ENCODE peak calls at places on chromosomes 13 and 19, in four cellular contexts. F is IMR-90; N is CD4-positive, CD25-positive, alpha-beta regulatory T cell; P is CD4-positive, alpha-beta T cell. V is an unnamed sample.

GRCh38 chr13:71979616-71980015 is 112.6 kb upstream of the DACH1 start:
- DNase-seq in F (no peak), N (no peak), P (no peak), V (peak; percentile 2)

GRCh38 chr19:54481326-54481930 is 8.3 kb upstream of the CDC42EP5 start:
- DNase-seq in F (peak; percentile 33), N (peak; percentile 30), P (no peak), V (peak; percentile 61)

GRCh38 chr19:51788936-51789795 is 5.8 kb upstream of the FPR3 start:
- DNase-seq in F (no peak), N (no peak), P (no peak), V (no peak)

GRCh38 chr13:100542546-100543156 is 45.9 kb downstream of the GGACT start:
- DNase-seq in F (peak; percentile 64), N (no peak), P (no peak), V (peak; percentile 45)

GRCh38 chr13:33751151-33751550 is 66.8 kb upstream of the RFC3 start:
- DNase-seq in F (peak; percentile 46), N (no peak), P (no peak), V (no peak)

GRCh38 chr19:9345005-9345404 is 17.8 kb upstream of the ZNF177 start:
- DNase-seq in F (no peak), N (no peak), P (no peak), V (no peak)

GRCh38 chr19:4388171-4389063 is 11.9 kb downstream of the SH3GL1 start:
- DNase-seq in F (no peak), N (no peak), P (no peak), V (no peak)

GRCh38 chr13:81639984-81640582 is 1299.2 kb upstream of the SPRY2 start:
- DNase-seq in F (no peak), N (no peak), P (no peak), V (peak; percentile 1)

GRCh38 chr13:90502143-90502542 is 845.3 kb upstream of the MIR17HG start:
- DNase-seq in F (no peak), N (no peak), P (no peak), V (no peak)

DNA sequence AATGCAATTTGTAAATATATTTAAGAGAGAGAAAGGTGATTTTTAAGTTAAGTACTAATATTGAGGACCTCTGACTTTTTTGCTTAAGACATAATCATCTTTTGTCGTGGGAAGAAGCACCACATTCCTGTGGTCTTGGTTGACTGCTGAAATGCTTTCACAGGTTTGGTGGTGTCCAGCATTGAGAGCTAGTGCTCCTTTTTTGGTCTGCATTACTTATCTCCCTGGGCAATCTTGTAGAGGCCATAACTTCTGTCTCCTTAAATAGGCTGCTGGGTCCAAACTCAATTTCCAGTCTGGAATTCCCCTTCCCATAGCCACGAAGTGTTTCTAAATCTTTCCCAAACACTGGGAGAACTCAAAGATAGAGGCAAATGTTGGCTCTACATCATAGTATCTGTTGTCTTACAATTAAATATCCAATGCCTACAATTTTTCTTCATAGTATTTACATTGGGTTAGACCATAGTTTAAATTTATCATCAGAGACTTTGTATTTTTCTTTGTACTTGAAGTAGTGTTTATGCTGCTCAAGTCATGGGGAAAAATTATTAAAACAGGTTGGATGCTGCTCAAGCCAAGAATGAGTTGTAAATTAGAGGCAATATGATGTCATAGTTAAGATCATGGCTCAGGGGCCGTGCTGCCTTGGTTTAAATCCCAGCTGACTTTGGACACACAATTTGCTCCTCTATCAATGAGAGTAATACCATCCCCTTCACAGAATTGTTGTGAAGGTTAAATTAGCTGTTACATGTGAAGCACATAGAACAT is 105.6 kb downstream of the POSTN start:
- DNase-seq in F (peak; percentile 90), N (no peak), P (no peak), V (no peak)
- H3K27ac ChIP-seq in F (no peak overlapping the region), N (no peak overlapping the region), P (no peak overlapping the region), V (no peak overlapping the region)

DNA sequence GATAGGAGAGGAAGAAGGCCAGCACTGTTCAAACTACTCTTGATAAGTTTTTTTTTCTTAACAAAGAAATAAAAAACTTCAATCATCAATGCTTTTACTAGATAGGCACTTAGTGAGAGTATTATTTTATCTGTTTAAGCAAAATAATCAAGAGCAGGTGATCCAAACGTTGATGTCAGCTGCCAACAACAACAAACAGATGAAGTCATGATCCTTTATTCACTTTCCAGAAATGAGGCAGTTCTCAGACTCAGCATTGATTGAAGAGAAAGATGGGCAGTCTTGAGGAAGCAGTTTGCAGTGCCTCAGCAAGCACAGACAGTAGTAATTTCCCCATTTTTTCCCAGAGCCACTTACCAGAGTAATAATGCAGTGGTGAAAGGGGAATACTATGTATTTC is 38.4 kb upstream of the CSNK1A1L start:
- DNase-seq in F (peak; percentile 82), N (no peak), P (no peak), V (no peak)
- H3K27ac ChIP-seq in F (no peak overlapping the region), N (no peak overlapping the region), P (no peak overlapping the region), V (no peak overlapping the region)

GRCh38 chr19:1451916-1452801 is 2.2 kb downstream of the APC2 start:
- DNase-seq in F (no peak), N (no peak), P (no peak), V (no peak)

GRCh38 chr19:1449467-1450442 is at the start of gene APC2:
- DNase-seq in F (peak; percentile 44), N (no peak), P (no peak), V (peak; percentile 75)

GRCh38 chr19:1453525-1454371 is 3.8 kb downstream of the APC2 start:
- DNase-seq in F (no peak), N (no peak), P (no peak), V (no peak)

GRCh38 chr19:1452802-1453524 is 3.0 kb downstream of the APC2 start:
- DNase-seq in F (no peak), N (no peak), P (no peak), V (no peak)

DNA sequence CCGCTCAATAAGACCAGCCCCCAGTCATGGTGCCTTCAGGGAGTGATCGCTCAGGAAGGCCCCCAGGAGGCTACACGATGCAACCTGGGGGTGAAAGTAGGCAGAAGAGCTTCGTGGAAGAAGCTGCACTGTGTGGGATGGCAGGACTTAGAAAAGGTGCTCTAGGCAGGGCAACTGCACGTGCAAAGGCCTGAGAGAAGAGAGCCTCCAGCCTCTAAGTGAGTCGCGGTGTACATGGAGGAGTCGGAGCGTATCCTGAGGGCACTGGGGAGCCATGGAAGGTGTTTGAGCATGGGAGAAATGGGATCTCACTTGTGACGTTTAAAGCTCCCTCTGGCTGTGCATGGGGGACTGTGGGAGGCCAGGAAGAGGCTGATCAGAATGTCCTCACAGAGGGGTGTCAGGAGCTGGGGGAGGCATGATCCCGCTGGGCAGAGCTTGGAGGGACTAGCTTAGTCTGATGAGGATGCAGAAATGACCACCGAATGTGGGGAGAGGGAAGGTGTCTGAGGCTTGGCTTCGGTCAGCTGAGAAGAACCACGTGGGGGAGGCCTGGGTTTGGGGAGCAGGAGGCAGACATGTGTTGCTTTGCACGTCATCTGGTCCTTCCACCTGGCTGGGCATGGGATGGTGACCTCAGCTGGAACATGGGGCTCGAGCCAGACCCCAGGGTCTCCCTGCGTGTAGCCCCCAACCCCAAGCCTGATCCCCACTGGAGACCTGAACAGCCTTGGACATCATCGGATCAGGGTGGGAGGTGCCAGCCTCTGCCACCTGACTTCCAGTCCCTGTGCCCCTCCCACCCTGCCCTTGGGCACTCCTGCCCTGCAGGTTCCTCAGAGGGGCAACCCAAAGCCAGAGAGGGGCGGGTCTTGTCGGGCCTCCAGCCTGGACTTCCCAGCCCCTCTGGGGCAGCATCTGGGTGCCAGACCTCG is 1.1 kb downstream of the APC2 start:
- DNase-seq in F (no peak), N (no peak), P (no peak), V (no peak)
- H3K27ac ChIP-seq in F (no peak overlapping the region), N (no peak overlapping the region), P (no peak overlapping the region), V (no peak overlapping the region)

GRCh38 chr13:110637747-110638146 is 22.4 kb downstream of the NAXD start:
- DNase-seq in F (no peak), N (no peak), P (no peak), V (no peak)
- H3K27ac ChIP-seq in F (no peak overlapping the region), N (no peak overlapping the region), P (no peak overlapping the region), V (no peak overlapping the region)

GRCh38 chr19:49772850-49773432 is 6.1 kb downstream of the AP2A1 start:
- DNase-seq in F (no peak), N (no peak), P (no peak), V (no peak)

GRCh38 chr19:49774969-49775368 is 8.2 kb downstream of the AP2A1 start:
- DNase-seq in F (no peak), N (no peak), P (no peak), V (no peak)

GRCh38 chr19:49773663-49774305 is 7.0 kb downstream of the AP2A1 start:
- DNase-seq in F (no peak), N (no peak), P (no peak), V (no peak)

GRCh38 chr19:49776371-49776764 is 9.6 kb downstream of the AP2A1 start:
- DNase-seq in F (no peak), N (no peak), P (no peak), V (no peak)

GRCh38 chr19:49775742-49776370 is 9.1 kb downstream of the AP2A1 start:
- DNase-seq in F (no peak), N (no peak), P (no peak), V (no peak)
- H3K27ac ChIP-seq in F (no peak overlapping the region), N (no peak overlapping the region), P (no peak overlapping the region), V (no peak overlapping the region)

GRCh38 chr19:40596608-40597328 is 4.4 kb upstream of the LTBP4 start:
- DNase-seq in F (peak; percentile 59), N (no peak), P (no peak), V (no peak)

GRCh38 chr19:40599331-40600085 is 1.7 kb upstream of the LTBP4 start:
- DNase-seq in F (no peak), N (peak; percentile 26), P (no peak), V (no peak)

GRCh38 chr19:40598918-40599307 is 2.3 kb upstream of the LTBP4 start:
- DNase-seq in F (no peak), N (no peak), P (no peak), V (no peak)

GRCh38 chr19:40597329-40597838 is 3.8 kb upstream of the LTBP4 start:
- DNase-seq in F (no peak), N (no peak), P (no peak), V (no peak)

GRCh38 chr19:40598121-40598917 is 2.9 kb upstream of the LTBP4 start:
- DNase-seq in F (peak; percentile 87), N (peak; percentile 71), P (peak; percentile 73), V (peak; percentile 80)
- H3K27ac ChIP-seq in F (peak overlapping the region; percentile 46), N (no peak overlapping the region), P (no peak overlapping the region), V (no peak overlapping the region)

GRCh38 chr13:106484084-106484754 is 51.2 kb downstream of the EFNB2 start:
- DNase-seq in F (no peak), N (no peak), P (no peak), V (no peak)
- H3K27ac ChIP-seq in F (no peak overlapping the region), N (no peak overlapping the region), P (no peak overlapping the region), V (no peak overlapping the region)

DNA sequence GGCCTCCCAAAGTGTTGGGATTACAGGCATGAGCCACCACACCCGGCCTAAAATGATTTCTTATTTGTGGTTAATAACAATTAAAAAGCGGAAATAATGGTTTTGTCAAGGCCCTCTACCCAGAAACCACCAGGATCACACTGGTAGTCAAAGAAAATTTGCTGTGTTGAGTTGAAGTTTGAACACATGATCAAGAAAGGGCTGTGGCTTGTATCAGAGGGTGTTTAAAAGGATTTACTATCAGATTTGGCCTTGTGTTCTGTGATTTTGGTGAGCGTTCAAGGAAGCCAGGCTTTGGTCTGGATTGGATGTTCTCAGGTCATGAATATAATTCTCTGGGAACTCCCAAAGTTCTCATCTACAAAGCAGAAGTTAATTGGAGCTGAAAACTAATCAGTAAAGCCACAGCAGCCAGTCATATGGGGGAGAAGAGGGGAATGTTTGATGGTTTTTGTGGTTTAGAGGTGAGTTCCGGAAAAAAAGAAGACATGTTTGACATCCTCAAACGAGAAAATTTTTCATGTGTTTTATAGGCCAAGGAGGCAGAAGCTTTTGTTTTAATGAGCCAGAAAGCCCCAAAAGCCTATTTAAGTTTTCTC is 10.6 kb upstream of the ZNF556 start:
- DNase-seq in F (no peak), N (no peak), P (no peak), V (no peak)
- H3K27ac ChIP-seq in F (no peak overlapping the region), N (no peak overlapping the region), P (no peak overlapping the region), V (no peak overlapping the region)

V was measured in OCI-LY7.